ENCODE peak calls at places on chromosomes 2 and 18, in seven cellular contexts. O is AG04450, C is T-helper 1 cell, X is breast epithelium, A is left colon, I is skeletal muscle cell, B is retina. Y is an unnamed sample.

GRCh38 chr18:58505181-58505580 is 123.7 kb downstream of the ALPK2 start:
- DNase-seq in I (no peak), X (no peak), O (no peak), B (no peak), C (peak; percentile 49), A (no peak), Y (no peak)

GRCh38 chr2:43727634-43728014 is 46.2 kb upstream of the DYNC2LI1 start:
- DNase-seq in I (no peak), O (no peak), C (no peak), A (no peak), B (no peak), X (no peak), Y (no peak)

GRCh38 chr18:35076556-35076955 is 35.3 kb downstream of the MAPRE2 start:
- DNase-seq in X (no peak), O (peak; percentile 42), I (no peak), B (no peak), C (no peak), A (no peak), Y (no peak)

GRCh38 chr2:135150711-135151110 is 98.6 kb downstream of the RAB3GAP1 start:
- DNase-seq in A (no peak), I (no peak), C (no peak), B (no peak), O (no peak), X (no peak), Y (no peak)

GRCh38 chr18:23826850-23827620 is 137.8 kb downstream of the LAMA3 start:
- DNase-seq in X (no peak), O (no peak), C (no peak), A (no peak), B (no peak), I (no peak), Y (no peak)

GRCh38 chr2:208879666-208880065 is 473.1 kb downstream of the PTH2R start:
- DNase-seq in A (no peak), O (no peak), C (no peak), B (no peak), X (no peak), I (no peak), Y (no peak)

GRCh38 chr2:42164046-42164445 is 5.1 kb upstream of the EML4 start:
- DNase-seq in B (no peak), O (no peak), I (no peak), A (no peak), X (no peak), C (no peak), Y (no peak)

GRCh38 chr2:200702646-200703118 is 109.0 kb upstream of the BZW1 start:
- DNase-seq in C (peak; percentile 77), X (no peak), B (no peak), A (no peak), I (no peak), O (no peak), Y (no peak)

GRCh38 chr2:233964581-233964980 is 47.4 kb downstream of the TRPM8 start:
- DNase-seq in C (no peak), B (no peak), O (no peak), I (no peak), A (no peak), X (no peak), Y (no peak)

GRCh38 chr2:84676295-84676694 is 160.0 kb downstream of the DNAH6 start:
- DNase-seq in A (no peak), X (no peak), C (no peak), B (no peak), O (peak; percentile 46), I (peak; percentile 26), Y (no peak)

GRCh38 chr18:3368193-3368592 is 81.8 kb upstream of the TGIF1 start:
- DNase-seq in O (no peak), X (no peak), C (no peak), A (no peak), I (peak; percentile 64), B (no peak), Y (no peak)

GRCh38 chr2:96265349-96265839 is 403 bp downstream of the TMEM127 start:
- DNase-seq in C (no peak), I (no peak), B (no peak), O (no peak), A (no peak), X (no peak), Y (no peak)

GRCh38 chr2:6523476-6523875 is 342.2 kb downstream of the CMPK2 start:
- DNase-seq in I (no peak), C (no peak), A (no peak), O (no peak), B (peak; percentile 33), X (no peak), Y (no peak)

GRCh38 chr2:119429225-119430000 is 2.2 kb upstream of the TMEM37 start:
- DNase-seq in I (no peak), O (no peak), A (no peak), C (no peak), X (no peak), B (no peak), Y (no peak)

GRCh38 chr2:113980946-113981345 is 91.1 kb downstream of the ACTR3 start:
- DNase-seq in B (no peak), I (peak; percentile 67), A (no peak), C (no peak), O (no peak), X (no peak), Y (no peak)

GRCh38 chr2:27178469-27178868 is 29.7 kb downstream of the TCF23 start:
- DNase-seq in O (no peak), A (no peak), B (no peak), I (no peak), C (no peak), X (no peak), Y (no peak)

GRCh38 chr2:113966832-113967231 is 76.9 kb downstream of the ACTR3 start:
- DNase-seq in O (no peak), A (no peak), B (no peak), X (no peak), C (no peak), I (no peak), Y (no peak)

GRCh38 chr2:217393585-217394032 is 533.7 kb upstream of the TNP1 start:
- DNase-seq in A (peak; percentile 13), C (no peak), X (peak; percentile 75), B (no peak), O (peak; percentile 95), I (peak; percentile 67), Y (no peak)

GRCh38 chr2:121898483-121898882 is 143.0 kb downstream of the TSN start:
- DNase-seq in C (no peak), I (no peak), O (peak; percentile 16), B (no peak), A (no peak), X (no peak), Y (no peak)

GRCh38 chr2:45922577-45922988 is 271.1 kb downstream of the PRKCE start:
- DNase-seq in I (no peak), O (peak; percentile 33), B (peak; percentile 58), A (no peak), X (no peak), C (no peak), Y (no peak)

GRCh38 chr18:21191596-21192307 is 50.3 kb upstream of the GREB1L start:
- DNase-seq in A (peak; percentile 62), B (peak; percentile 43), C (no peak), X (no peak), I (peak; percentile 6), O (peak; percentile 30), Y (peak; percentile 69)

GRCh38 chr2:238242731-238243495 is 3.1 kb upstream of the HES6 start:
- DNase-seq in X (no peak), O (no peak), I (no peak), B (no peak), A (peak; percentile 56), C (no peak), Y (peak; percentile 62)

GRCh38 chr18:13558132-13558531 is 168.2 kb downstream of the FAM210A start:
- DNase-seq in B (peak; percentile 66), A (no peak), C (peak; percentile 25), I (no peak), O (no peak), X (no peak), Y (peak; percentile 55)

GRCh38 chr2:33291278-33292013 is 185.0 kb upstream of the RASGRP3 start:
- DNase-seq in A (no peak), O (peak; percentile 34), B (no peak), I (peak; percentile 62), C (no peak), X (no peak), Y (no peak)

GRCh38 chr18:78831603-78832002 is 148.0 kb upstream of the SALL3 start:
- DNase-seq in X (no peak), B (no peak), O (no peak), I (no peak), A (no peak), C (no peak), Y (no peak)

GRCh38 chr2:160278101-160278888 is 78.2 kb upstream of the ITGB6 start:
- DNase-seq in C (no peak), O (no peak), A (no peak), B (no peak), X (no peak), I (no peak), Y (no peak)

GRCh38 chr2:173998386-173998785 is 33.2 kb upstream of the SP3 start:
- DNase-seq in I (no peak), O (no peak), C (no peak), X (no peak), B (no peak), A (no peak), Y (no peak)

GRCh38 chr2:241239552-241240202 is 51.2 kb downstream of the ANO7 start:
- DNase-seq in O (no peak), A (no peak), I (no peak), C (no peak), X (no peak), B (no peak), Y (no peak)

GRCh38 chr2:9422321-9423099 is 818 bp downstream of the ITGB1BP1 start:
- DNase-seq in O (no peak), A (peak; percentile 57), X (no peak), C (peak; percentile 58), I (no peak), B (peak; percentile 73), Y (peak; percentile 48)

Y was measured in Peyer's patch.